ENCODE peak calls at places on chromosomes 11 and 22, in five cellular contexts. Q is trophoblast cell, B is H9, O is astrocyte, A is K562. M is an unnamed sample.

GRCh38 chr11:97814325-97814959 is 1206.3 kb upstream of the CNTN5 start:
- DNase-seq in Q (no peak), B (no peak), O (no peak), A (no peak), M (no peak)

GRCh38 chr11:27807594-27807993 is 107.3 kb upstream of the BDNF start:
- DNase-seq in Q (peak; percentile 32), B (no peak), O (no peak), A (no peak), M (no peak)

GRCh38 chr22:43848366-43849171 is 13.7 kb downstream of the SULT4A1 start:
- DNase-seq in Q (no peak), B (peak; percentile 49), O (peak; percentile 10), A (no peak), M (peak; percentile 69)

GRCh38 chr22:30033891-30034290 is 46.4 kb upstream of the HORMAD2 start:
- DNase-seq in Q (no peak), B (no peak), O (no peak), A (no peak), M (no peak)

GRCh38 chr11:20162824-20163777 is 2.8 kb upstream of the DBX1 start:
- DNase-seq in Q (no peak), B (peak; percentile 66), O (peak; percentile 15), A (no peak), M (peak; percentile 35)

GRCh38 chr22:20068640-20069039 is 11.4 kb upstream of the DGCR8 start:
- DNase-seq in Q (no peak), B (no peak), O (no peak), A (no peak), M (no peak)

GRCh38 chr22:42172385-42173172 is 42.0 kb upstream of the CYP2D6 start:
- DNase-seq in Q (no peak), B (no peak), O (peak; percentile 32), A (no peak), M (peak; percentile 68)

GRCh38 chr11:110921742-110922200 is 209.5 kb upstream of the ARHGAP20 start:
- DNase-seq in Q (no peak), B (peak; percentile 44), O (peak; percentile 67), A (no peak), M (no peak)

GRCh38 chr22:50112151-50113118 is 22.6 kb downstream of the MOV10L1 start:
- DNase-seq in Q (no peak), B (no peak), O (peak; percentile 86), A (no peak), M (peak; percentile 72)

GRCh38 chr11:62689421-62690183 is at the start of gene LRRN4CL:
- DNase-seq in Q (no peak), B (no peak), O (peak; percentile 88), A (no peak), M (peak; percentile 60)

GRCh38 chr11:6418958-6419611 is at the start of gene APBB1:
- DNase-seq in Q (no peak), B (peak; percentile 66), O (peak; percentile 28), A (peak; percentile 91), M (peak; percentile 88)

GRCh38 chr22:39087098-39087497 is 9.9 kb upstream of the APOBEC3H start:
- DNase-seq in Q (no peak), B (no peak), O (no peak), A (no peak), M (no peak)

GRCh38 chr11:27673979-27674663 is 26.1 kb downstream of the BDNF start:
- DNase-seq in Q (no peak), B (no peak), O (no peak), A (no peak), M (no peak)

GRCh38 chr11:2267871-2268825 is 2.2 kb downstream of the ASCL2 start:
- DNase-seq in Q (no peak), B (peak; percentile 42), O (no peak), A (no peak), M (no peak)

GRCh38 chr11:71336176-71336995 is 84.0 kb upstream of the SHANK2 start:
- DNase-seq in Q (no peak), B (no peak), O (no peak), A (no peak), M (no peak)

GRCh38 chr11:36249271-36249670 is 40.0 kb downstream of the COMMD9 start:
- DNase-seq in Q (no peak), B (no peak), O (peak; percentile 81), A (no peak), M (peak; percentile 19)

GRCh38 chr22:44673406-44673805 is 28.6 kb upstream of the PRR5 start:
- DNase-seq in Q (no peak), B (no peak), O (no peak), A (no peak), M (no peak)

GRCh38 chr11:114202011-114202609 is 94.1 kb upstream of the NNMT start:
- DNase-seq in Q (no peak), B (no peak), O (no peak), A (peak; percentile 48), M (no peak)

GRCh38 chr11:12692238-12693074 is 18.2 kb downstream of the TEAD1 start:
- DNase-seq in Q (no peak), B (no peak), O (peak; percentile 94), A (no peak), M (peak; percentile 91)

GRCh38 chr11:3939651-3940190 is 84.3 kb downstream of the STIM1 start:
- DNase-seq in Q (no peak), B (no peak), O (peak; percentile 86), A (no peak), M (no peak)

GRCh38 chr11:130781906-130782305 is 134.4 kb downstream of the SNX19 start:
- DNase-seq in Q (peak; percentile 22), B (no peak), O (peak; percentile 78), A (no peak), M (no peak)

GRCh38 chr11:45444796-45445195 is 158.7 kb upstream of the SYT13 start:
- DNase-seq in Q (peak; percentile 12), B (peak; percentile 52), O (no peak), A (no peak), M (no peak)

GRCh38 chr11:70715636-70716035 is 317.3 kb downstream of the CTTN start:
- DNase-seq in Q (no peak), B (no peak), O (no peak), A (no peak), M (no peak)

GRCh38 chr11:96112192-96113099 is 188.5 kb upstream of the MTMR2 start:
- DNase-seq in Q (no peak), B (no peak), O (no peak), A (no peak), M (no peak)

GRCh38 chr11:15845261-15845660 is 511.1 kb downstream of the SOX6 start:
- DNase-seq in Q (no peak), B (peak; percentile 54), O (no peak), A (no peak), M (no peak)

GRCh38 chr22:37647928-37648327 is 8.5 kb downstream of the SH3BP1 start:
- DNase-seq in Q (no peak), B (no peak), O (peak; percentile 74), A (no peak), M (no peak)

GRCh38 chr22:35269630-35270029 is 12.3 kb downstream of the HMGXB4 start:
- DNase-seq in Q (no peak), B (no peak), O (no peak), A (no peak), M (no peak)

GRCh38 chr22:35264986-35265385 is 7.7 kb downstream of the HMGXB4 start:
- DNase-seq in Q (no peak), B (no peak), O (no peak), A (no peak), M (no peak)

DNA sequence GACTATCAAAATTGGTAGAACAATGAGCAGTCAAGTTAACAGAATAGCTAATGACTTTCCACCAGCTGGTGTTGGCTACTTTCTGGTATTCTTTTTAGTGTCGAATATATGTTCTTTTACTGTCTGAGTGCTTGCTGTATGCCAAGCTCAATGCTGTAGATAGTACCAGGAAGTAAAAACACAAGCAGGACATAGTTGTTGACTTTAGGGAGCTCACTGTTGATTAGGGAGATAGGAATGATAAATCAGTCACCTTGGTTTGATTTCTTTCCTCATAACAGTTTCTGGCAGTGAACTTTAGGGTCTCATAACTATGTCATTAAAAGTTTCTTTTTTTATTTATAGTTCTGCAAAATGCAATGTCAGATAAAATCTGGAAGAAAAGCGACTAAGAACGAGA is 9.0 kb downstream of the HMGXB4 start:
- DNase-seq in Q (no peak), B (no peak), O (no peak), A (no peak), M (no peak)
- H3K79me2 ChIP-seq in Q (no peaks in the 10 kb centered on the region), B (no peaks in the 10 kb centered on the region), O (peaks cover 63% of the 10 kb centered on the region), A (peaks cover 22% of the 10 kb centered on the region), M (peaks cover 19% of the 10 kb centered on the region)

GRCh38 chr11:7671347-7671746 is 2.0 kb downstream of the CYB5R2 start:
- DNase-seq in Q (peak; percentile 66), B (no peak), O (no peak), A (no peak), M (peak; percentile 67)

GRCh38 chr11:7671807-7672206 is 1.5 kb downstream of the CYB5R2 start:
- DNase-seq in Q (peak; percentile 99), B (no peak), O (no peak), A (no peak), M (peak; percentile 24)

GRCh38 chr11:7673724-7674434 is 579 bp upstream of the CYB5R2 start:
- DNase-seq in Q (peak; percentile 52), B (peak; percentile 87), O (no peak), A (peak; percentile 33), M (peak; percentile 74)

GRCh38 chr11:7672276-7672959 is 882 bp downstream of the CYB5R2 start:
- DNase-seq in Q (peak; percentile 85), B (no peak), O (no peak), A (no peak), M (peak; percentile 25)

GRCh38 chr11:7672960-7673723 is at the start of gene CYB5R2:
- DNase-seq in Q (peak; percentile 77), B (peak; percentile 81), O (no peak), A (peak; percentile 69), M (peak; percentile 86)
- H2AFZ ChIP-seq in Q (peak within 1 kb of the TSS; percentile 86), B (no peak within 1 kb of the TSS), O (peak within 1 kb of the TSS; percentile 72), A (peak within 1 kb of the TSS; percentile 82), M (peak within 1 kb of the TSS; percentile 91)

DNA sequence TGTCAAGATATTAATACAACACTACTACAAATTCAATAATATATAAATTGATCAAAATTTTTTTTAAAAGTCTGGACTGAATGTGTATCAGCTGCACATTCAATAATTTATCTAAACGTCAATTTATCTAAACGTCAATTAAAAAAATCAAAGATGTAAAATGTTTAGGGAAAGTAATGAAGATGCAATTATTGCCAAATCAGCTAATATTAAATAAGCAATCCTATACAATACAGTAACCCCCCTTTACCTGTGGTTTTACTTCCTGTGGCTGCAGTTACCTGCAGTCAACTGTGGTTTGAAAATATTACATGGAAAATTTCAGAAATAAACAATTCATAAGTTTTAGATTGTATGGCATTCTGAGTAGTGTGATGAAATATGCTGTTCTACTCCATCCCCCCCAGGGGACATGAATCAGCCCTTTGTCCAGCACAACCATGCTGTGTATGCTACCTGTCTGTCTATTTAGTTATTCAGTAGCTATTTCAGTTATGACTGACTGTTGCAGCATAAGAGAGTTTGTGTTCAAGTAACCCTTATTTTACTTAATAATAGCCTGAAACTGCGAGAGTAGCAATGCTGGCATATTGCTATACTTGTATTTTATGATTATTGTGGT is 72.2 kb downstream of the CWF19L2 start:
- DNase-seq in Q (peak; percentile 92), B (no peak), O (peak; percentile 6), A (no peak), M (peak; percentile 13)
- H3K79me2 ChIP-seq in Q (no peaks in the 10 kb centered on the region), B (no peaks in the 10 kb centered on the region), O (no peaks in the 10 kb centered on the region), A (no peaks in the 10 kb centered on the region), M (no peaks in the 10 kb centered on the region)

GRCh38 chr11:14230407-14230806 is 128.6 kb downstream of the RRAS2 start:
- DNase-seq in Q (no peak), B (no peak), O (no peak), A (no peak), M (no peak)
- H2AFZ ChIP-seq in Q (no peak overlapping the region), B (no peak overlapping the region), O (no peak overlapping the region), A (no peak overlapping the region), M (no peak overlapping the region)